ENCODE peak calls at places on chromosomes 16 and 17, in seven cellular contexts. O is naive thymus-derived CD4-positive, alpha-beta T cell; W is esophagus squamous epithelium; N is coronary artery; E is A549; Q is colonic mucosa; B is fibroblast of pulmonary artery. I is an unnamed sample.

GRCh38 chr16:78563905-78564304 is 464.5 kb downstream of the WWOX start:
- DNase-seq in O (no peak), W (no peak), N (no peak), E (no peak), Q (no peak), B (no peak), I (no peak)

GRCh38 chr17:17377568-17377967 is 74.4 kb downstream of the NT5M start:
- DNase-seq in O (no peak), W (no peak), N (no peak), E (no peak), Q (no peak), B (no peak), I (no peak)

GRCh38 chr17:60248618-60249516 is 99.1 kb downstream of the CA4 start:
- DNase-seq in O (no peak), W (no peak), N (no peak), E (no peak), Q (no peak), B (no peak), I (no peak)

GRCh38 chr17:75864448-75864871 is 9.3 kb upstream of the WBP2 start:
- DNase-seq in O (no peak), W (no peak), N (peak; percentile 95), E (no peak), Q (peak; percentile 58), B (peak; percentile 86), I (peak; percentile 87)

GRCh38 chr16:51636913-51637743 is 486.1 kb upstream of the SALL1 start:
- DNase-seq in O (no peak), W (no peak), N (no peak), E (no peak), Q (no peak), B (no peak), I (no peak)

GRCh38 chr17:60155427-60155814 is 5.6 kb downstream of the CA4 start:
- DNase-seq in O (no peak), W (no peak), N (no peak), E (no peak), Q (no peak), B (no peak), I (no peak)

GRCh38 chr16:678858-679807 is 1.1 kb upstream of the STUB1 start:
- DNase-seq in O (no peak), W (no peak), N (no peak), E (no peak), Q (peak; percentile 80), B (peak; percentile 48), I (peak; percentile 47)

GRCh38 chr17:44203731-44204452 is 4.2 kb upstream of the ATXN7L3 start:
- DNase-seq in O (peak; percentile 37), W (no peak), N (no peak), E (peak; percentile 64), Q (no peak), B (peak; percentile 71), I (peak; percentile 88)

GRCh38 chr17:7336240-7337175 is at the start of gene ACAP1:
- DNase-seq in O (peak; percentile 82), W (no peak), N (no peak), E (no peak), Q (peak; percentile 65), B (no peak), I (peak; percentile 90)

GRCh38 chr16:11361751-11362742 is 16.8 kb downstream of the RMI2 start:
- DNase-seq in O (no peak), W (no peak), N (no peak), E (no peak), Q (no peak), B (no peak), I (peak; percentile 80)

GRCh38 chr16:7613518-7613917 is 280.9 kb downstream of the RBFOX1 start:
- DNase-seq in O (no peak), W (no peak), N (no peak), E (no peak), Q (no peak), B (no peak), I (no peak)

GRCh38 chr16:90040152-90041023 is 21.1 kb upstream of the DBNDD1 start:
- DNase-seq in O (no peak), W (no peak), N (no peak), E (no peak), Q (no peak), B (no peak), I (no peak)

GRCh38 chr16:14205666-14206065 is 134.5 kb downstream of the MRTFB start:
- DNase-seq in O (no peak), W (no peak), N (no peak), E (no peak), Q (no peak), B (peak; percentile 6), I (no peak)

GRCh38 chr17:31472137-31472536 is 80.7 kb downstream of the RAB11FIP4 start:
- DNase-seq in O (no peak), W (no peak), N (no peak), E (no peak), Q (no peak), B (no peak), I (no peak)

GRCh38 chr17:68771867-68772515 is 170.8 kb upstream of the FAM20A start:
- DNase-seq in O (no peak), W (no peak), N (no peak), E (peak; percentile 54), Q (peak; percentile 25), B (peak; percentile 92), I (peak; percentile 48)

GRCh38 chr16:6016530-6017184 is 919.1 kb upstream of the EEF2KMT start:
- DNase-seq in O (no peak), W (no peak), N (no peak), E (peak; percentile 22), Q (no peak), B (peak; percentile 4), I (peak; percentile 21)

GRCh38 chr16:88806491-88807111 is 3.0 kb downstream of the CDT1 start:
- DNase-seq in O (no peak), W (no peak), N (no peak), E (no peak), Q (no peak), B (no peak), I (no peak)

GRCh38 chr17:74244128-74244527 is 29.9 kb upstream of the DNAI2 start:
- DNase-seq in O (no peak), W (no peak), N (no peak), E (no peak), Q (no peak), B (no peak), I (no peak)
- H3K4me3 ChIP-seq in O (no peak overlapping the region), W (no peak overlapping the region), N (no peak overlapping the region), E (no peak overlapping the region), Q (no peak overlapping the region), B (no peak overlapping the region), I (no peak overlapping the region)

GRCh38 chr17:81804559-81805399 is 829 bp downstream of the GCGR start:
- DNase-seq in O (no peak), W (no peak), N (no peak), E (peak; percentile 63), Q (no peak), B (no peak), I (no peak)
- H3K4me3 ChIP-seq in O (no peak overlapping the region), W (no peak overlapping the region), N (peak overlapping the region; percentile 57), E (peak overlapping the region; percentile 42), Q (no peak overlapping the region), B (no peak overlapping the region), I (no peak overlapping the region)

GRCh38 chr16:67164599-67165061 is at the start of gene HSF4:
- DNase-seq in O (no peak), W (no peak), N (no peak), E (no peak), Q (peak; percentile 78), B (no peak), I (no peak)
- H3K4me3 ChIP-seq in O (peak within 1 kb of the TSS; percentile 51), W (peak within 1 kb of the TSS; percentile 15), N (peak within 1 kb of the TSS; percentile 69), E (no peak within 1 kb of the TSS), Q (peak within 1 kb of the TSS; percentile 28), B (no peak within 1 kb of the TSS), I (peak within 1 kb of the TSS; percentile 24)

DNA sequence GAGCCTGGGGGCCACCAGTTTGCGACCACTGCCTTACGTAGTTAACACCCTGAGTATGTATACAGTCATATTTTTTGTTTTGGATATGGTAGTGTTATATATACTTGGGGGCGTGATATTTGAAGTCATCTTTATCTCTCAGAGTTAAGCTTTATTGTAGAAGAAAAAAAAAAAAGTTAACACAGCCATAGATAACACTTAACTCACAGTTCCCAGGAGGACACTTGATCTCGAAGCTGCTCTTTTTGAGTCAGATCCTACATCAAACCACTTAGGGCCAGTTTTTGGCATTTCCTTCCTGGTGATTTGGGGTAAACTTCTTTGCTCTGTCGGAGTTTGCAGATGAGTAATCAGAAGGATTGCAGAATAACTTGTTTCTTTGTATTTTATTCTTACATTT is 5.8 kb downstream of the ITPRIPL2 start:
- DNase-seq in O (no peak), W (no peak), N (no peak), E (no peak), Q (no peak), B (peak; percentile 81), I (no peak)
- H3K4me3 ChIP-seq in O (no peak overlapping the region), W (no peak overlapping the region), N (peak overlapping the region; percentile 60), E (peak overlapping the region; percentile 24), Q (peak overlapping the region; percentile 8), B (peak overlapping the region; percentile 66), I (no peak overlapping the region)

GRCh38 chr16:2953706-2954105 is 10.4 kb upstream of the KREMEN2 start:
- DNase-seq in O (no peak), W (no peak), N (no peak), E (no peak), Q (no peak), B (no peak), I (no peak)
- H3K4me3 ChIP-seq in O (no peak overlapping the region), W (no peak overlapping the region), N (no peak overlapping the region), E (no peak overlapping the region), Q (no peak overlapping the region), B (no peak overlapping the region), I (no peak overlapping the region)

DNA sequence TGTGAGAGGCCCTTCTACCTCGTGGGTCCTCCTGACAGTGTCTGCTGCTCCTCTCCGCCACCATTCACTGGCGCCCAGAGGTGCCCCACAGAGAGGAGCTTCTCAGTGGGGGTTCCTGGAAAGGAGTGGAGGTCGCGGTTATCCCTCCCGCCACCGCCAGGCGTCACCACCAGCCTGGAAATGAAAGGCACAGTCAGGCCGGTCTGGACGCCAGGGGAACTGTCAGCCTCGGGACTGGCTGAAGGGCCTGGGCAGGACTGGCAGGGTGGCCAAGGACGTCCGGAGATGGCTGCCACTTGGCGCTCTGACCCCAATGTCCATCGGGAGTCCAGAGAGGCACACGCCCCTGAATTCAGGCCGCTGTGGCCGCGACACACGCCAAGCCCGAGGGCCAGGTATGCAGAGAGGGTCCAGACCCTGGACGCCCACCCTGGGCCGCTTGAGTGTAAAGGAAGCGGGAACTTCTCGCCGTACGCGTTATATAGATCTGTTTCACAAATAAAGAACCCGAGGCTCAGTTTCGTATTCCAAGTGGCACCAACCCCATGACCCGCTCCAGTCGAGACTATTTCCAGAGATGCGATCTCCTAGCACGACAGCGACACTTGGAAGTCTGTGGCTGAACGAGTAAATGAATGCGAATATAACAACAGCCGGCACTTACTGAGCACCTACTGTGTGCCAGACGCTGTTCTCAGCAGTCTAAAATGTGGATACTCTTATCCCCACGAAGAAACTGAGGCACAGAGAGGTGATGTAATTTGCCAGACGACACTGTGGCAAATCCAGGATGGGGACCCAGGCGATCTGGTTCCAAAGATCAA is 7.6 kb upstream of the NXPH3 start:
- DNase-seq in O (peak; percentile 83), W (peak; percentile 33), N (peak; percentile 93), E (peak; percentile 78), Q (peak; percentile 90), B (peak; percentile 82), I (peak; percentile 40)
- H3K4me3 ChIP-seq in O (peak overlapping the region; percentile 15), W (peak overlapping the region; percentile 16), N (peak overlapping the region; percentile 68), E (peak overlapping the region; percentile 48), Q (peak overlapping the region; percentile 29), B (peak overlapping the region; percentile 46), I (no peak overlapping the region)